ENCODE peak calls at places on chromosome 14, in seven cellular contexts. X is sigmoid colon; H is germinal center; N is naive thymus-derived CD8-positive, alpha-beta T cell; G is H54; Z is osteoblast; B is CD4-positive, alpha-beta T cell. F is an unnamed sample.

GRCh38 chr14:22417914-22418313 is 171.1 kb downstream of the DAD1 start:
- DNase-seq in X (no peak), N (no peak), B (no peak), Z (no peak), G (no peak), H (no peak), F (no peak)

GRCh38 chr14:21917699-21918436 is 244.2 kb upstream of the OR4E1 start:
- DNase-seq in B (peak), G (no peak), N (peak), H (peak), Z (no peak), X (no peak), F (no peak)

GRCh38 chr14:35534130-35534883 is at the start of gene INSM2:
- DNase-seq in Z (no peak), B (peak), X (no peak), N (no peak), G (no peak), H (peak), F (peak)

GRCh38 chr14:70616646-70617045 is 16.2 kb upstream of the MED6 start:
- DNase-seq in X (no peak), N (no peak), G (no peak), H (no peak), Z (no peak), B (no peak), F (no peak)

GRCh38 chr14:68771631-68772030 is 21.2 kb downstream of the ZFP36L1 start:
- DNase-seq in H (no peak), Z (peak), B (no peak), N (peak), X (peak), G (no peak), F (peak)

GRCh38 chr14:104634886-104635570 is 30.5 kb upstream of the TMEM179 start:
- DNase-seq in N (no peak), G (no peak), B (no peak), Z (peak), H (no peak), X (peak), F (no peak)

GRCh38 chr14:58131386-58131785 is 20.6 kb downstream of the ARMH4 start:
- DNase-seq in B (no peak), Z (no peak), G (no peak), X (no peak), N (no peak), H (no peak), F (no peak)

GRCh38 chr14:67704484-67705089 is 2.9 kb downstream of the RDH12 start:
- DNase-seq in Z (no peak), X (no peak), B (no peak), N (peak), G (peak), H (peak), F (no peak)

GRCh38 chr14:71654810-71655209 is 277.4 kb upstream of the RGS6 start:
- DNase-seq in X (no peak), N (no peak), Z (no peak), B (no peak), G (no peak), H (no peak), F (no peak)

GRCh38 chr14:50985124-50985815 is 41.0 kb upstream of the PYGL start:
- DNase-seq in H (no peak), G (no peak), N (no peak), B (no peak), X (peak), Z (no peak), F (no peak)

GRCh38 chr14:72699852-72700257 is 194.0 kb downstream of the DPF3 start:
- DNase-seq in G (no peak), Z (peak), N (no peak), X (peak), B (no peak), H (peak), F (no peak)

GRCh38 chr14:67719866-67720265 is 18.2 kb downstream of the RDH12 start:
- DNase-seq in X (no peak), G (no peak), B (no peak), H (no peak), Z (no peak), N (no peak), F (no peak)

GRCh38 chr14:64719601-64720000 is 15.4 kb downstream of the PLEKHG3 start:
- DNase-seq in G (no peak), Z (no peak), H (no peak), N (no peak), X (peak), B (no peak), F (no peak)

GRCh38 chr14:89586258-89587127 is 169.5 kb upstream of the FOXN3 start:
- DNase-seq in N (peak), G (no peak), Z (no peak), X (no peak), H (no peak), B (peak), F (no peak)

GRCh38 chr14:71319646-71320045 is 412.4 kb downstream of the PCNX1 start:
- DNase-seq in G (no peak), B (no peak), X (no peak), H (peak), Z (no peak), N (no peak), F (no peak)

GRCh38 chr14:25303934-25304333 is 254.0 kb upstream of the STXBP6 start:
- DNase-seq in B (no peak), H (no peak), G (no peak), X (no peak), Z (no peak), N (no peak), F (no peak)

GRCh38 chr14:53391156-53391555 is 238.0 kb upstream of the DDHD1 start:
- DNase-seq in G (peak), B (no peak), Z (no peak), X (no peak), N (no peak), H (no peak), F (no peak)

GRCh38 chr14:74505831-74506230 is 12.3 kb downstream of the ISCA2 start:
- DNase-seq in N (no peak), G (no peak), X (no peak), B (no peak), Z (no peak), H (no peak), F (peak)

GRCh38 chr14:104505085-104506074 is 74.2 kb upstream of the C14orf180 start:
- DNase-seq in G (no peak), X (no peak), Z (peak), N (no peak), B (no peak), H (no peak), F (no peak)

GRCh38 chr14:103398427-103399195 is 13.4 kb downstream of the MARK3 start:
- DNase-seq in B (no peak), G (no peak), N (no peak), X (no peak), Z (no peak), H (no peak), F (no peak)

GRCh38 chr14:32593290-32593942 is 264.3 kb downstream of the AKAP6 start:
- DNase-seq in H (no peak), G (peak), B (no peak), Z (peak), N (no peak), X (no peak), F (no peak)

GRCh38 chr14:64303471-64303917 is 9.3 kb upstream of the ESR2 start:
- DNase-seq in H (peak), G (peak), N (no peak), Z (peak), B (no peak), X (no peak), F (no peak)

GRCh38 chr14:75711796-75712211 is 50.8 kb downstream of the TTLL5 start:
- DNase-seq in N (no peak), Z (peak), B (no peak), H (peak), G (peak), X (peak), F (peak)

GRCh38 chr14:71742491-71742890 is 189.7 kb upstream of the RGS6 start:
- DNase-seq in H (no peak), X (no peak), B (no peak), G (no peak), N (no peak), Z (no peak), F (no peak)

GRCh38 chr14:22979748-22980392 is 2.5 kb downstream of the AJUBA start:
- DNase-seq in B (no peak), X (no peak), N (no peak), Z (no peak), H (no peak), G (no peak), F (no peak)

GRCh38 chr14:76929927-76930326 is 98.6 kb downstream of the IRF2BPL start:
- DNase-seq in G (no peak), Z (peak), X (peak), N (peak), H (no peak), B (peak), F (no peak)

GRCh38 chr14:23154876-23155587 is 28.4 kb downstream of the SLC7A8 start:
- DNase-seq in G (peak), Z (peak), H (no peak), B (no peak), N (peak), X (peak), F (peak)

F was measured in posterior vena cava.